ENCODE peak calls at places on chromosomes 2 and 18, in six cellular contexts. One of them, this sample, is unnamed.

GRCh38 chr2:159637988-159638501 is 21.7 kb upstream of the BAZ2B start:
- DNase-seq in fibroblast of mammary gland: peak
- DNase-seq in lower lobe of right lung: no peak
- DNase-seq in PC-3: peak
- DNase-seq in IMR-90: peak
- DNase-seq in Calu3: no peak
- DNase-seq in this sample: peak

GRCh38 chr18:22551536-22552151 is 133.9 kb upstream of the CTAGE1 start:
- DNase-seq in IMR-90: peak
- DNase-seq in lower lobe of right lung: no peak
- DNase-seq in fibroblast of mammary gland: peak
- DNase-seq in Calu3: peak
- DNase-seq in PC-3: peak
- DNase-seq in this sample: peak

GRCh38 chr2:239819091-239819973 is 205.8 kb downstream of the NDUFA10 start:
- DNase-seq in IMR-90: no peak
- DNase-seq in fibroblast of mammary gland: no peak
- DNase-seq in Calu3: no peak
- DNase-seq in lower lobe of right lung: no peak
- DNase-seq in PC-3: no peak
- DNase-seq in this sample: peak

GRCh38 chr2:98854675-98855074 is 81.3 kb downstream of the CRACDL start:
- DNase-seq in lower lobe of right lung: no peak
- DNase-seq in PC-3: no peak
- DNase-seq in Calu3: no peak
- DNase-seq in fibroblast of mammary gland: no peak
- DNase-seq in IMR-90: no peak
- DNase-seq in this sample: no peak

GRCh38 chr2:28750316-28751101 is 1.1 kb upstream of the PPP1CB start:
- DNase-seq in lower lobe of right lung: no peak
- DNase-seq in fibroblast of mammary gland: no peak
- DNase-seq in PC-3: no peak
- DNase-seq in Calu3: peak
- DNase-seq in IMR-90: peak
- DNase-seq in this sample: no peak

GRCh38 chr18:26794210-26795101 is 71.1 kb downstream of the AQP4 start:
- DNase-seq in lower lobe of right lung: no peak
- DNase-seq in IMR-90: no peak
- DNase-seq in fibroblast of mammary gland: no peak
- DNase-seq in PC-3: no peak
- DNase-seq in Calu3: no peak
- DNase-seq in this sample: no peak

GRCh38 chr2:64062840-64063239 is 43.6 kb upstream of the VPS54 start:
- DNase-seq in PC-3: peak
- DNase-seq in fibroblast of mammary gland: peak
- DNase-seq in Calu3: peak
- DNase-seq in lower lobe of right lung: no peak
- DNase-seq in IMR-90: peak
- DNase-seq in this sample: peak

GRCh38 chr2:151682459-151683003 is 51.7 kb downstream of the NEB start:
- DNase-seq in PC-3: no peak
- DNase-seq in Calu3: no peak
- DNase-seq in fibroblast of mammary gland: no peak
- DNase-seq in IMR-90: no peak
- DNase-seq in lower lobe of right lung: no peak
- DNase-seq in this sample: no peak

GRCh38 chr2:74528600-74529356 is 728 bp downstream of the AUP1 start:
- DNase-seq in fibroblast of mammary gland: no peak
- DNase-seq in IMR-90: no peak
- DNase-seq in Calu3: no peak
- DNase-seq in PC-3: no peak
- DNase-seq in lower lobe of right lung: no peak
- DNase-seq in this sample: no peak

GRCh38 chr2:239671471-239671870 is 270.7 kb upstream of the HDAC4 start:
- DNase-seq in IMR-90: no peak
- DNase-seq in Calu3: no peak
- DNase-seq in lower lobe of right lung: no peak
- DNase-seq in fibroblast of mammary gland: no peak
- DNase-seq in PC-3: no peak
- DNase-seq in this sample: no peak

GRCh38 chr2:149732730-149733290 is 145.2 kb upstream of the MMADHC start:
- DNase-seq in Calu3: no peak
- DNase-seq in fibroblast of mammary gland: no peak
- DNase-seq in IMR-90: no peak
- DNase-seq in lower lobe of right lung: no peak
- DNase-seq in PC-3: no peak
- DNase-seq in this sample: no peak

GRCh38 chr2:156322103-156322671 is 10.3 kb downstream of the NR4A2 start:
- DNase-seq in IMR-90: no peak
- DNase-seq in fibroblast of mammary gland: no peak
- DNase-seq in PC-3: no peak
- DNase-seq in Calu3: no peak
- DNase-seq in lower lobe of right lung: no peak
- DNase-seq in this sample: no peak

GRCh38 chr18:68275616-68276015 is 439.3 kb downstream of the TMX3 start:
- DNase-seq in IMR-90: peak
- DNase-seq in PC-3: peak
- DNase-seq in lower lobe of right lung: no peak
- DNase-seq in Calu3: peak
- DNase-seq in fibroblast of mammary gland: peak
- DNase-seq in this sample: peak

GRCh38 chr2:196112408-196113039 is 43.9 kb upstream of the DNAH7 start:
- DNase-seq in fibroblast of mammary gland: peak
- DNase-seq in PC-3: peak
- DNase-seq in Calu3: peak
- DNase-seq in lower lobe of right lung: no peak
- DNase-seq in IMR-90: peak
- DNase-seq in this sample: peak

GRCh38 chr2:46300406-46300832 is 3.2 kb downstream of the EPAS1 start:
- DNase-seq in IMR-90: no peak
- DNase-seq in PC-3: no peak
- DNase-seq in Calu3: no peak
- DNase-seq in fibroblast of mammary gland: no peak
- DNase-seq in lower lobe of right lung: no peak
- DNase-seq in this sample: no peak

GRCh38 chr2:240319221-240319854 is 116.1 kb upstream of the GPC1 start:
- DNase-seq in Calu3: no peak
- DNase-seq in IMR-90: peak
- DNase-seq in fibroblast of mammary gland: peak
- DNase-seq in lower lobe of right lung: no peak
- DNase-seq in PC-3: no peak
- DNase-seq in this sample: no peak

GRCh38 chr2:20288941-20289340 is 61.7 kb downstream of the PUM2 start:
- DNase-seq in Calu3: peak
- DNase-seq in lower lobe of right lung: no peak
- DNase-seq in PC-3: peak
- DNase-seq in IMR-90: no peak
- DNase-seq in fibroblast of mammary gland: peak
- DNase-seq in this sample: peak

GRCh38 chr2:80326214-80326613 is 21.7 kb upstream of the LRRTM1 start:
- DNase-seq in PC-3: peak
- DNase-seq in lower lobe of right lung: no peak
- DNase-seq in IMR-90: peak
- DNase-seq in fibroblast of mammary gland: peak
- DNase-seq in Calu3: no peak
- DNase-seq in this sample: peak

GRCh38 chr2:207160115-207160514 is 5.6 kb downstream of the KLF7 start:
- DNase-seq in fibroblast of mammary gland: no peak
- DNase-seq in lower lobe of right lung: no peak
- DNase-seq in PC-3: no peak
- DNase-seq in IMR-90: peak
- DNase-seq in Calu3: no peak
- DNase-seq in this sample: no peak

GRCh38 chr2:205730701-205731271 is 48.5 kb downstream of the NRP2 start:
- DNase-seq in fibroblast of mammary gland: peak
- DNase-seq in Calu3: no peak
- DNase-seq in PC-3: no peak
- DNase-seq in lower lobe of right lung: no peak
- DNase-seq in IMR-90: peak
- DNase-seq in this sample: no peak

GRCh38 chr18:63178526-63178880 is 141.1 kb downstream of the BCL2 start:
- DNase-seq in Calu3: no peak
- DNase-seq in lower lobe of right lung: no peak
- DNase-seq in IMR-90: no peak
- DNase-seq in fibroblast of mammary gland: peak
- DNase-seq in PC-3: no peak
- DNase-seq in this sample: peak

GRCh38 chr2:26914963-26915310 is 55.5 kb upstream of the MAPRE3 start:
- DNase-seq in IMR-90: no peak
- DNase-seq in Calu3: no peak
- DNase-seq in PC-3: no peak
- DNase-seq in lower lobe of right lung: no peak
- DNase-seq in fibroblast of mammary gland: no peak
- DNase-seq in this sample: no peak

GRCh38 chr2:44942304-44943030 is 965 bp downstream of the SIX3 start:
- DNase-seq in Calu3: no peak
- DNase-seq in PC-3: no peak
- DNase-seq in fibroblast of mammary gland: no peak
- DNase-seq in lower lobe of right lung: peak
- DNase-seq in IMR-90: no peak
- DNase-seq in this sample: no peak

GRCh38 chr2:187453078-187453641 is 5.1 kb upstream of the CALCRL start:
- DNase-seq in Calu3: no peak
- DNase-seq in IMR-90: peak
- DNase-seq in lower lobe of right lung: no peak
- DNase-seq in PC-3: peak
- DNase-seq in fibroblast of mammary gland: peak
- DNase-seq in this sample: peak

GRCh38 chr2:240050278-240050677 is 3.0 kb downstream of the OR6B3 start:
- DNase-seq in lower lobe of right lung: no peak
- DNase-seq in PC-3: no peak
- DNase-seq in Calu3: no peak
- DNase-seq in IMR-90: no peak
- DNase-seq in fibroblast of mammary gland: no peak
- DNase-seq in this sample: no peak

GRCh38 chr2:147173798-147174197 is 671.0 kb upstream of the ACVR2A start:
- DNase-seq in IMR-90: no peak
- DNase-seq in fibroblast of mammary gland: no peak
- DNase-seq in PC-3: no peak
- DNase-seq in lower lobe of right lung: no peak
- DNase-seq in Calu3: no peak
- DNase-seq in this sample: no peak

GRCh38 chr2:119198267-119198840 is 25.3 kb upstream of the STEAP3 start:
- DNase-seq in lower lobe of right lung: no peak
- DNase-seq in PC-3: peak
- DNase-seq in IMR-90: peak
- DNase-seq in Calu3: no peak
- DNase-seq in fibroblast of mammary gland: no peak
- DNase-seq in this sample: no peak

GRCh38 chr2:225328192-225328591 is 71.3 kb upstream of the NYAP2 start:
- DNase-seq in PC-3: peak
- DNase-seq in Calu3: no peak
- DNase-seq in IMR-90: peak
- DNase-seq in fibroblast of mammary gland: no peak
- DNase-seq in lower lobe of right lung: no peak
- DNase-seq in this sample: peak

GRCh38 chr18:34942276-34942675 is 98.9 kb upstream of the MAPRE2 start:
- DNase-seq in Calu3: no peak
- DNase-seq in PC-3: no peak
- DNase-seq in fibroblast of mammary gland: no peak
- DNase-seq in IMR-90: peak
- DNase-seq in lower lobe of right lung: no peak
- DNase-seq in this sample: no peak

GRCh38 chr2:182924311-182924710 is 57.9 kb upstream of the FRZB start:
- DNase-seq in Calu3: no peak
- DNase-seq in fibroblast of mammary gland: peak
- DNase-seq in lower lobe of right lung: no peak
- DNase-seq in PC-3: no peak
- DNase-seq in IMR-90: peak
- DNase-seq in this sample: peak

DNA sequence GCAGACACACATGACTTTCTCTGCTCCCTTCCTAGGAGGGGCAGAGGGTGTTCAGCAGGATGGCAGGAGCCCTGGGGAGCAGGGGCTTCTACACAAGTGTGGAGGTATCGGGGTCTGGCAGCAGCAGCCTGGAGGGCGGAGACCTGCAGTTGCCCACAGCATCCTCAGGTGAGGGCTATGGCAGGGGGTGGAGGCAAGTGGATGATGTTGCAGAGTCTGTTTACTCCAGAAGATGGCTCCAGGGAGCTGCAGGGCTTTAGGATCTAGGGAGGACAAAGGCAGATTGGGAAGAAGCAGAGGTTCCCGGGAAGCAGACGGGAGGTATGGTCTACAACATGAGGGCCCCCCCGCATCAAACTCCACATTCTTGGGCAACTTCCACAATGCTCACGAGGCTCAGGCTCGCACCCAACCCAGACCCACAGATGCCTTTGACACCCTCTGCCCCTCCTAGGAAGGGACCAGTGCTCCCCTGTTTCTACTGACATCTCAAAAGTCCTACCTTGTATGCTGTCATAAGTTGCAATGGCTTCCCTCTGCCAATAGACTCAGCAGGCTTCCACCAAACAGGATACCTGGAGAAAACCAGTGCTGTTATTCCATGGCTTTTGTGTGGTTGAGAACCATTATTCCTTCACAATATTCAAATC is 12.0 kb upstream of the ATP6V1C2 start:
- DNase-seq in IMR-90: no peak
- DNase-seq in fibroblast of mammary gland: no peak
- DNase-seq in Calu3: peak
- DNase-seq in lower lobe of right lung: no peak
- DNase-seq in PC-3: peak
- DNase-seq in this sample: peak
- TF ChIP-seq CTCF in IMR-90: peak
- TF ChIP-seq CTCF in fibroblast of mammary gland: peak
- TF ChIP-seq CTCF in Calu3: peak
- TF ChIP-seq CTCF in lower lobe of right lung: no peak
- TF ChIP-seq CTCF in PC-3: peak
- TF ChIP-seq CTCF in this sample: peak

GRCh38 chr2:52416340-52416739 is 1351.3 kb upstream of the CHAC2 start:
- DNase-seq in fibroblast of mammary gland: no peak
- DNase-seq in IMR-90: peak
- DNase-seq in lower lobe of right lung: no peak
- DNase-seq in PC-3: peak
- DNase-seq in Calu3: no peak
- DNase-seq in this sample: peak
- TF ChIP-seq CTCF in fibroblast of mammary gland: no peak
- TF ChIP-seq CTCF in IMR-90: peak
- TF ChIP-seq CTCF in lower lobe of right lung: no peak
- TF ChIP-seq CTCF in PC-3: peak
- TF ChIP-seq CTCF in Calu3: no peak
- TF ChIP-seq CTCF in this sample: peak

GRCh38 chr2:65722028-65722427 is 289.6 kb upstream of the SPRED2 start:
- DNase-seq in IMR-90: peak
- DNase-seq in lower lobe of right lung: no peak
- DNase-seq in PC-3: peak
- DNase-seq in fibroblast of mammary gland: peak
- DNase-seq in Calu3: peak
- DNase-seq in this sample: peak
- TF ChIP-seq CTCF in IMR-90: peak
- TF ChIP-seq CTCF in lower lobe of right lung: peak
- TF ChIP-seq CTCF in PC-3: peak
- TF ChIP-seq CTCF in fibroblast of mammary gland: peak
- TF ChIP-seq CTCF in Calu3: no peak
- TF ChIP-seq CTCF in this sample: peak

DNA sequence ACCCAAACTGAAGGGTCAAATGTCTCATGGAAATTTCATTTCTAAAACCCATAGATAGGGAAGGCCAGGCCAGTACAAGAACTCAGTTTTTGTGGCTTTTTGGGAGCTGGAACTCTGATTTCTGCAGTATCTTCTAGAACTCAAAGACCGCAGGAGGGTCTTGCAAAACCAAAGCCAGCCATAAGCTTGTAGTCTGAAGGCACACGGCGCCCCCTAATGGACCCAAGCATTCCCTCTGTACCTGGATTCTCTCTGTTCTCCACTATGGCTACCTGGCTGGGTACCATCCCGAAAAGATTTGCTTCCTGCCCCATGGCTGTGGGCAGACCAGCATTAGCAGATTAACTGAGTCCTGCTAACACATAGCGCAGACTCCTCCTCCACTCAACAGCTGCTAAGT is 229.0 kb upstream of the SLC14A2 start:
- DNase-seq in PC-3: peak
- DNase-seq in Calu3: peak
- DNase-seq in IMR-90: peak
- DNase-seq in fibroblast of mammary gland: peak
- DNase-seq in lower lobe of right lung: no peak
- DNase-seq in this sample: peak
- TF ChIP-seq CTCF in PC-3: peak
- TF ChIP-seq CTCF in Calu3: peak
- TF ChIP-seq CTCF in IMR-90: peak
- TF ChIP-seq CTCF in fibroblast of mammary gland: peak
- TF ChIP-seq CTCF in lower lobe of right lung: peak
- TF ChIP-seq CTCF in this sample: peak

This sample was measured in MCF 10A.